ENCODE peak calls at places on chromosomes 12 and 14, in eight cellular contexts. One of them, this sample, is unnamed.

GRCh38 chr12:48865441-48866290 is at the start of gene RND1:
- DNase-seq in WERI-Rb-1: peak
- DNase-seq in mesothelial cell of epicardium: peak
- DNase-seq in mammary epithelial cell: peak
- DNase-seq in uterus: peak
- DNase-seq in K562: peak
- DNase-seq in A673: peak
- DNase-seq in kidney: peak
- DNase-seq in this sample: peak

GRCh38 chr12:78680596-78680995 is 184.0 kb upstream of the SYT1 start:
- DNase-seq in K562: no peak
- DNase-seq in kidney: no peak
- DNase-seq in uterus: no peak
- DNase-seq in A673: peak
- DNase-seq in WERI-Rb-1: no peak
- DNase-seq in mammary epithelial cell: no peak
- DNase-seq in mesothelial cell of epicardium: no peak
- DNase-seq in this sample: no peak

GRCh38 chr14:73712540-73713141 is 1.5 kb downstream of the PNMA1 start:
- DNase-seq in mammary epithelial cell: peak
- DNase-seq in uterus: no peak
- DNase-seq in K562: peak
- DNase-seq in mesothelial cell of epicardium: no peak
- DNase-seq in WERI-Rb-1: no peak
- DNase-seq in A673: no peak
- DNase-seq in kidney: peak
- DNase-seq in this sample: no peak

GRCh38 chr12:13203028-13203922 is 6.7 kb downstream of the EMP1 start:
- DNase-seq in mammary epithelial cell: no peak
- DNase-seq in WERI-Rb-1: peak
- DNase-seq in K562: peak
- DNase-seq in kidney: no peak
- DNase-seq in mesothelial cell of epicardium: no peak
- DNase-seq in A673: peak
- DNase-seq in uterus: peak
- DNase-seq in this sample: no peak

GRCh38 chr12:10663869-10664268 is 10.0 kb downstream of the STYK1 start:
- DNase-seq in K562: no peak
- DNase-seq in uterus: no peak
- DNase-seq in kidney: no peak
- DNase-seq in A673: no peak
- DNase-seq in mammary epithelial cell: no peak
- DNase-seq in mesothelial cell of epicardium: no peak
- DNase-seq in WERI-Rb-1: no peak
- DNase-seq in this sample: no peak

GRCh38 chr12:85424581-85425348 is 144.7 kb downstream of the ALX1 start:
- DNase-seq in kidney: no peak
- DNase-seq in K562: peak
- DNase-seq in WERI-Rb-1: no peak
- DNase-seq in mammary epithelial cell: no peak
- DNase-seq in A673: peak
- DNase-seq in mesothelial cell of epicardium: no peak
- DNase-seq in uterus: no peak
- DNase-seq in this sample: no peak

GRCh38 chr12:96368687-96369086 is 31.6 kb downstream of the CDK17 start:
- DNase-seq in uterus: no peak
- DNase-seq in K562: no peak
- DNase-seq in mammary epithelial cell: no peak
- DNase-seq in WERI-Rb-1: no peak
- DNase-seq in mesothelial cell of epicardium: no peak
- DNase-seq in A673: no peak
- DNase-seq in kidney: no peak
- DNase-seq in this sample: no peak

GRCh38 chr12:110199360-110200123 is 75.4 kb downstream of the IFT81 start:
- DNase-seq in K562: no peak
- DNase-seq in mesothelial cell of epicardium: no peak
- DNase-seq in uterus: no peak
- DNase-seq in mammary epithelial cell: peak
- DNase-seq in WERI-Rb-1: no peak
- DNase-seq in A673: peak
- DNase-seq in kidney: no peak
- DNase-seq in this sample: no peak

GRCh38 chr12:96237465-96238077 is 43.4 kb downstream of the ELK3 start:
- DNase-seq in WERI-Rb-1: no peak
- DNase-seq in mesothelial cell of epicardium: no peak
- DNase-seq in mammary epithelial cell: peak
- DNase-seq in K562: no peak
- DNase-seq in uterus: peak
- DNase-seq in kidney: no peak
- DNase-seq in A673: no peak
- DNase-seq in this sample: no peak

GRCh38 chr12:93790472-93791152 is 113.4 kb downstream of the CRADD start:
- DNase-seq in A673: peak
- DNase-seq in mesothelial cell of epicardium: no peak
- DNase-seq in K562: peak
- DNase-seq in mammary epithelial cell: peak
- DNase-seq in kidney: no peak
- DNase-seq in uterus: no peak
- DNase-seq in WERI-Rb-1: no peak
- DNase-seq in this sample: no peak

GRCh38 chr14:96735509-96735908 is 61.7 kb upstream of the VRK1 start:
- DNase-seq in mammary epithelial cell: no peak
- DNase-seq in K562: no peak
- DNase-seq in WERI-Rb-1: no peak
- DNase-seq in uterus: no peak
- DNase-seq in mesothelial cell of epicardium: no peak
- DNase-seq in A673: peak
- DNase-seq in kidney: no peak
- DNase-seq in this sample: no peak

GRCh38 chr14:93045211-93045674 is 70.5 kb downstream of the ITPK1 start:
- DNase-seq in uterus: no peak
- DNase-seq in mammary epithelial cell: no peak
- DNase-seq in K562: no peak
- DNase-seq in A673: no peak
- DNase-seq in mesothelial cell of epicardium: no peak
- DNase-seq in WERI-Rb-1: peak
- DNase-seq in kidney: no peak
- DNase-seq in this sample: no peak

GRCh38 chr12:51217133-51217967 is 512 bp downstream of the POU6F1 start:
- DNase-seq in mammary epithelial cell: no peak
- DNase-seq in mesothelial cell of epicardium: peak
- DNase-seq in WERI-Rb-1: peak
- DNase-seq in kidney: peak
- DNase-seq in A673: peak
- DNase-seq in uterus: peak
- DNase-seq in K562: peak
- DNase-seq in this sample: no peak

GRCh38 chr14:53228966-53229365 is 75.8 kb upstream of the DDHD1 start:
- DNase-seq in mammary epithelial cell: no peak
- DNase-seq in uterus: no peak
- DNase-seq in kidney: no peak
- DNase-seq in WERI-Rb-1: no peak
- DNase-seq in A673: no peak
- DNase-seq in K562: no peak
- DNase-seq in mesothelial cell of epicardium: no peak
- DNase-seq in this sample: no peak

GRCh38 chr12:29050503-29050902 is 98.6 kb upstream of the FAR2 start:
- DNase-seq in WERI-Rb-1: no peak
- DNase-seq in mammary epithelial cell: no peak
- DNase-seq in K562: no peak
- DNase-seq in uterus: no peak
- DNase-seq in kidney: no peak
- DNase-seq in A673: no peak
- DNase-seq in mesothelial cell of epicardium: no peak
- DNase-seq in this sample: no peak

GRCh38 chr14:67963545-67963944 is 144.0 kb downstream of the RAD51B start:
- DNase-seq in K562: no peak
- DNase-seq in mammary epithelial cell: no peak
- DNase-seq in mesothelial cell of epicardium: no peak
- DNase-seq in kidney: no peak
- DNase-seq in A673: no peak
- DNase-seq in uterus: no peak
- DNase-seq in WERI-Rb-1: no peak
- DNase-seq in this sample: no peak

GRCh38 chr14:67763158-67763822 is 53.1 kb downstream of the ZFYVE26 start:
- DNase-seq in uterus: no peak
- DNase-seq in WERI-Rb-1: no peak
- DNase-seq in mesothelial cell of epicardium: no peak
- DNase-seq in kidney: no peak
- DNase-seq in mammary epithelial cell: no peak
- DNase-seq in K562: no peak
- DNase-seq in A673: no peak
- DNase-seq in this sample: no peak

GRCh38 chr12:86727151-86727550 is 471.0 kb upstream of the MGAT4C start:
- DNase-seq in A673: no peak
- DNase-seq in WERI-Rb-1: no peak
- DNase-seq in uterus: no peak
- DNase-seq in K562: no peak
- DNase-seq in mesothelial cell of epicardium: no peak
- DNase-seq in kidney: no peak
- DNase-seq in mammary epithelial cell: peak
- DNase-seq in this sample: no peak

GRCh38 chr12:131865196-131865875 is 29.1 kb upstream of the ULK1 start:
- DNase-seq in mesothelial cell of epicardium: no peak
- DNase-seq in K562: no peak
- DNase-seq in kidney: peak
- DNase-seq in WERI-Rb-1: no peak
- DNase-seq in mammary epithelial cell: peak
- DNase-seq in A673: no peak
- DNase-seq in uterus: no peak
- DNase-seq in this sample: no peak

GRCh38 chr14:105398044-105398725 is at the start of gene TEX22:
- DNase-seq in K562: peak
- DNase-seq in WERI-Rb-1: peak
- DNase-seq in kidney: peak
- DNase-seq in uterus: peak
- DNase-seq in mammary epithelial cell: peak
- DNase-seq in A673: peak
- DNase-seq in mesothelial cell of epicardium: peak
- DNase-seq in this sample: peak
- TF ChIP-seq CTCF in K562: peak
- TF ChIP-seq CTCF in WERI-Rb-1: peak
- TF ChIP-seq CTCF in kidney: peak
- TF ChIP-seq CTCF in uterus: peak
- TF ChIP-seq CTCF in mammary epithelial cell: no peak
- TF ChIP-seq CTCF in A673: peak
- TF ChIP-seq CTCF in mesothelial cell of epicardium: no peak
- TF ChIP-seq CTCF in this sample: peak

GRCh38 chr12:74646831-74647230 is 109.2 kb downstream of the ATXN7L3B start:
- DNase-seq in uterus: no peak
- DNase-seq in A673: peak
- DNase-seq in mammary epithelial cell: peak
- DNase-seq in K562: no peak
- DNase-seq in kidney: no peak
- DNase-seq in WERI-Rb-1: no peak
- DNase-seq in mesothelial cell of epicardium: no peak
- DNase-seq in this sample: no peak
- TF ChIP-seq CTCF in uterus: no peak
- TF ChIP-seq CTCF in A673: peak
- TF ChIP-seq CTCF in mammary epithelial cell: peak
- TF ChIP-seq CTCF in K562: no peak
- TF ChIP-seq CTCF in kidney: no peak
- TF ChIP-seq CTCF in WERI-Rb-1: peak
- TF ChIP-seq CTCF in mesothelial cell of epicardium: no peak
- TF ChIP-seq CTCF in this sample: peak

DNA sequence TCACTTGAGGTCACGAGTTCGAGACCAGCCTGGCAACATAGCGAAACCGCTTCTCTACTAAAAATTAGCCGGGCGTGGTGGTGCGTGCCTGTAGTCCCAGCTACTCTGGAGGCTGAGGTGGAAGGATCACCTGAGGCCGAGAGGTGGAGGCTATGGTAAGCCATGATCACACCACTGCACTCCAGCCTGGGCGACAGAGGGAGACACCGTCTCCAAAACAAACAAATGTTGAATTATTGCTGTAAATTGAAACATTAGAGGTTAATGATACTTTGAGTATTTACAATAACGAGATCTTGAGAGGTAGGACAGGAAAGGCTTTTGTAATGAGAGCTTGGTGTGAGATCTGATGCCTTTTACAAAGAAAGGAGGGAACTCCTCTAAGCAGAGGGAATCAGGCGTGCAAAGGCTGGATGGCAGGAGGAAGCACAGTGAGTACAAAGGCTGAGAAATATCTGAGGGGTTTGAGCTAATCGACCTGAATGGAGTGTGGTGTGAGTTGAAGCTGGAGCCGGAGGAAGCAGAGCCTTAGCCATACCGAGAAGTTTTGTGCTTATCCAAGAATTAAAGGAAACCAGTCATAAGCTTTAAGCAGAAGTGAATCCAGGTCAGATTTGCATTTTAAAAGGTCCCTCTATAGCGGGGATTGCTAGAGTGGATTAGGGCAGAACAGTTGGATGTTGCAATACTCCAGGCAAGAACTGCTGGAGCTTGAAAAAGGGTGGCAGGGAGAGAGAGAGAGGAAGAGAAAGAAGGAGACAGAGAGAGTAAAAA is 1.1 kb downstream of the RHNO1 start:
- DNase-seq in K562: no peak
- DNase-seq in mammary epithelial cell: peak
- DNase-seq in mesothelial cell of epicardium: no peak
- DNase-seq in A673: peak
- DNase-seq in uterus: no peak
- DNase-seq in kidney: no peak
- DNase-seq in WERI-Rb-1: peak
- DNase-seq in this sample: no peak
- TF ChIP-seq CTCF in K562: no peak
- TF ChIP-seq CTCF in mammary epithelial cell: no peak
- TF ChIP-seq CTCF in mesothelial cell of epicardium: no peak
- TF ChIP-seq CTCF in A673: peak
- TF ChIP-seq CTCF in uterus: no peak
- TF ChIP-seq CTCF in kidney: no peak
- TF ChIP-seq CTCF in WERI-Rb-1: no peak
- TF ChIP-seq CTCF in this sample: no peak

GRCh38 chr12:585062-586061 is 77.9 kb downstream of the NINJ2 start:
- DNase-seq in K562: no peak
- DNase-seq in mesothelial cell of epicardium: no peak
- DNase-seq in mammary epithelial cell: no peak
- DNase-seq in uterus: no peak
- DNase-seq in WERI-Rb-1: no peak
- DNase-seq in A673: no peak
- DNase-seq in kidney: no peak
- DNase-seq in this sample: no peak

GRCh38 chr12:580813-581212 is 82.4 kb downstream of the NINJ2 start:
- DNase-seq in kidney: no peak
- DNase-seq in WERI-Rb-1: no peak
- DNase-seq in mammary epithelial cell: no peak
- DNase-seq in K562: no peak
- DNase-seq in mesothelial cell of epicardium: no peak
- DNase-seq in uterus: no peak
- DNase-seq in A673: no peak
- DNase-seq in this sample: no peak

GRCh38 chr12:581746-582145 is 81.5 kb downstream of the NINJ2 start:
- DNase-seq in mammary epithelial cell: no peak
- DNase-seq in kidney: no peak
- DNase-seq in mesothelial cell of epicardium: no peak
- DNase-seq in uterus: no peak
- DNase-seq in A673: no peak
- DNase-seq in K562: no peak
- DNase-seq in WERI-Rb-1: no peak
- DNase-seq in this sample: no peak

GRCh38 chr12:581321-581720 is 81.9 kb downstream of the NINJ2 start:
- DNase-seq in mesothelial cell of epicardium: no peak
- DNase-seq in kidney: no peak
- DNase-seq in K562: no peak
- DNase-seq in WERI-Rb-1: no peak
- DNase-seq in A673: no peak
- DNase-seq in mammary epithelial cell: no peak
- DNase-seq in uterus: no peak
- DNase-seq in this sample: no peak

GRCh38 chr12:583251-583869 is 79.9 kb downstream of the NINJ2 start:
- DNase-seq in WERI-Rb-1: no peak
- DNase-seq in mammary epithelial cell: no peak
- DNase-seq in uterus: no peak
- DNase-seq in mesothelial cell of epicardium: no peak
- DNase-seq in K562: no peak
- DNase-seq in A673: no peak
- DNase-seq in kidney: no peak
- DNase-seq in this sample: no peak
- TF ChIP-seq CTCF in WERI-Rb-1: no peak
- TF ChIP-seq CTCF in mammary epithelial cell: no peak
- TF ChIP-seq CTCF in uterus: no peak
- TF ChIP-seq CTCF in mesothelial cell of epicardium: no peak
- TF ChIP-seq CTCF in K562: no peak
- TF ChIP-seq CTCF in A673: no peak
- TF ChIP-seq CTCF in kidney: no peak
- TF ChIP-seq CTCF in this sample: peak

This sample was measured in type B pancreatic cell.